ENCODE peak calls at places on chromosomes 11 and 22, in eight cellular contexts. W, R, T, L, B, O, E and H are unnamed samples.

GRCh38 chr22:38033522-38034277 is 23.5 kb upstream of the PICK1 start:
- DNase-seq in T (no peak), W (no peak), L (no peak), B (no peak), O (no peak), R (no peak), E (no peak), H (no peak)

GRCh38 chr11:6321961-6322362 is 1.7 kb upstream of the CAVIN3 start:
- DNase-seq in E (peak), R (no peak), B (no peak), L (no peak), T (no peak), O (no peak), W (peak), H (peak)

GRCh38 chr22:20212754-20213699 is 55.1 kb downstream of the RTN4R start:
- DNase-seq in W (no peak), B (no peak), T (no peak), O (no peak), R (no peak), L (no peak), E (no peak), H (no peak)

GRCh38 chr22:29944339-29944738 is 61.4 kb downstream of the MTMR3 start:
- DNase-seq in O (no peak), R (no peak), E (no peak), T (no peak), B (no peak), W (peak), L (no peak), H (no peak)

GRCh38 chr11:8258289-8258688 is 5.4 kb downstream of the LMO1 start:
- DNase-seq in T (no peak), R (no peak), O (no peak), B (no peak), E (no peak), W (no peak), L (no peak), H (no peak)

GRCh38 chr11:105206633-105207032 is 67.1 kb upstream of the CARD18 start:
- DNase-seq in B (no peak), O (no peak), R (peak), W (peak), E (no peak), L (no peak), T (no peak), H (no peak)

GRCh38 chr11:121671276-121672168 is 218.8 kb upstream of the SORL1-AS1 start:
- DNase-seq in L (no peak), R (no peak), E (peak), T (peak), B (no peak), W (peak), O (peak), H (peak)

GRCh38 chr11:59707371-59707770 is 6.3 kb downstream of the OR10V1 start:
- DNase-seq in O (no peak), E (no peak), B (no peak), W (no peak), R (peak), L (no peak), T (no peak), H (no peak)

GRCh38 chr22:23196165-23196564 is 15.9 kb downstream of the BCR start:
- DNase-seq in B (no peak), R (no peak), T (no peak), W (no peak), O (no peak), L (no peak), E (no peak), H (no peak)

GRCh38 chr11:62546937-62547625 is 475 bp upstream of the AHNAK start:
- DNase-seq in B (peak), E (peak), T (no peak), R (peak), L (peak), W (peak), O (no peak), H (peak)

GRCh38 chr11:61515686-61516085 is 7.1 kb downstream of the LRRC10B start:
- DNase-seq in L (no peak), O (no peak), B (no peak), T (no peak), W (no peak), E (no peak), R (no peak), H (no peak)

GRCh38 chr11:31802990-31803812 is 7.9 kb downstream of the PAX6 start:
- DNase-seq in O (no peak), R (no peak), B (peak), L (peak), T (peak), W (no peak), E (no peak), H (no peak)

GRCh38 chr22:48756146-48757111 is 1071.2 kb downstream of the BRD1 start:
- DNase-seq in E (no peak), W (no peak), T (peak), R (peak), B (peak), L (no peak), O (no peak), H (no peak)

GRCh38 chr11:3037945-3038271 is 19.3 kb downstream of the CARS1 start:
- DNase-seq in T (no peak), B (no peak), R (no peak), L (no peak), O (no peak), W (no peak), E (no peak), H (no peak)

GRCh38 chr11:88779551-88779950 is 286.2 kb downstream of the GRM5 start:
- DNase-seq in R (peak), E (peak), B (no peak), L (no peak), T (no peak), O (peak), W (no peak), H (peak)

GRCh38 chr22:49449377-49449776 is 378.3 kb downstream of the BRD1 start:
- DNase-seq in O (no peak), W (no peak), E (no peak), B (no peak), L (no peak), T (no peak), R (no peak), H (no peak)

GRCh38 chr22:44046485-44047141 is 22.5 kb downstream of the PARVB start:
- DNase-seq in E (no peak), O (no peak), R (no peak), T (no peak), B (no peak), L (no peak), W (no peak), H (no peak)

GRCh38 chr11:95435628-95436353 is 204.8 kb upstream of the SESN3 start:
- DNase-seq in B (no peak), T (no peak), L (no peak), E (no peak), O (no peak), W (no peak), R (no peak), H (no peak)

GRCh38 chr22:23181763-23182288 is 1.5 kb downstream of the BCR start:
- DNase-seq in T (no peak), B (no peak), R (no peak), O (no peak), W (no peak), L (no peak), E (no peak), H (no peak)

GRCh38 chr11:111229604-111230003 is 15.9 kb upstream of the POU2AF2 start:
- DNase-seq in R (no peak), O (no peak), W (no peak), T (no peak), E (no peak), B (no peak), L (no peak), H (no peak)

GRCh38 chr22:27399161-27399560 is 402.4 kb downstream of the MN1 start:
- DNase-seq in R (no peak), T (no peak), B (no peak), O (no peak), E (no peak), W (no peak), L (no peak), H (no peak)

GRCh38 chr11:118450451-118450850 is 14.2 kb downstream of the KMT2A start:
- DNase-seq in B (no peak), E (no peak), R (no peak), O (no peak), W (no peak), T (no peak), L (no peak), H (no peak)

GRCh38 chr22:44965171-44965570 is 44.6 kb downstream of the PHF21B start:
- DNase-seq in O (no peak), B (no peak), T (no peak), E (no peak), L (no peak), R (no peak), W (no peak), H (no peak)

GRCh38 chr11:75324189-75324588 is 27.3 kb downstream of the ARRB1 start:
- DNase-seq in W (no peak), E (no peak), O (no peak), T (no peak), R (no peak), L (no peak), B (no peak), H (no peak)

GRCh38 chr11:114264381-114264780 is 31.8 kb upstream of the NNMT start:
- DNase-seq in E (no peak), R (no peak), T (no peak), B (no peak), W (no peak), O (no peak), L (no peak), H (no peak)

GRCh38 chr11:75873417-75874148 is 58.6 kb downstream of the UVRAG start:
- DNase-seq in R (no peak), O (no peak), B (no peak), E (no peak), T (no peak), W (no peak), L (no peak), H (no peak)

DNA sequence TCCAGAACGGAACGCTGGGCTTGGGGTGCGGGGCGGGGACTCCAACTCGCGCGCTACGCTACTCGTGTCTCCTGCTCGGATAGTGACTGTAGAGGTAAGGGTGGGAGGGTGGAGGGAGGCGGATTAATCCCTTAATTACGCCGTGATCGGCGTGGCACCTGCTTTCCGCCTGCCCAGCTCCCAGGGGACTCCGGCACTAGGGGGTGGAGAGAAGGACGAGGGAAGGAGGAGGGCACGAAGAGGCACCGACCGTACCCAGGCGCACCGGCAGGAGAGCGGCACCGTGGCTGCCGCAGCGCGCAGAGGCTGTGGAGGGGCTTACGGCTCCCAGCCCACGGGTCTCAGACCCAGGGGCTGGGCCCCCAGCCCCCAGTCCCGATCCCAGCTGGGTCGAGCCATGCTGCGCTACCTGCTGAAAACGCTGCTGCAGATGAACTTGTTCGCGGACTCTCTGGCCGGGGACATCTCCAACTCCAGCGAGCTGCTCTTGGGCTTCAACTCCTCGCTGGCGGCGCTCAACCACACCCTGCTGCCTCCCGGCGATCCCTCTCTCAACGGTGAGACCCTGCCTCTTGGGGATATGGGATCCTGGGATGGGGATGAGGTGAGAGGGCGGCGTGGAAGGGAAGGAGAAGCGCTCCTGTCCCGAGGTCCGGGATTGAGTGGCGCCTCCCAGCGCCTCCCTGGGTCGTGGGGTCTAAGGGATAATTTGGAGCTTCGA is at the start of gene ROBO3:
- DNase-seq in E (no peak), R (no peak), T (no peak), B (no peak), W (no peak), O (no peak), L (no peak), H (no peak)
- TF ChIP-seq CTCF in E (no peak), R (no peak), T (no peak), B (no peak), W (no peak), O (no peak), L (no peak), H (no peak)

GRCh38 chr11:69721745-69722144 is 17.9 kb upstream of the FGF19 start:
- DNase-seq in L (no peak), B (peak), T (no peak), W (no peak), O (no peak), E (no peak), R (peak), H (no peak)
- TF ChIP-seq CTCF in L (no peak), B (no peak), T (no peak), W (peak), O (peak), E (no peak), R (peak), H (peak)

GRCh38 chr11:84965484-84965883 is 661.7 kb downstream of the DLG2 start:
- DNase-seq in W (no peak), O (no peak), E (no peak), T (no peak), B (no peak), R (no peak), L (no peak), H (no peak)

GRCh38 chr11:84969103-84969502 is 658.0 kb downstream of the DLG2 start:
- DNase-seq in O (no peak), E (peak), T (no peak), W (no peak), B (no peak), R (no peak), L (peak), H (peak)

GRCh38 chr11:84962018-84962417 is 665.1 kb downstream of the DLG2 start:
- DNase-seq in W (no peak), L (no peak), R (no peak), B (no peak), E (no peak), T (no peak), O (no peak), H (no peak)

GRCh38 chr11:84958295-84958694 is 668.8 kb downstream of the DLG2 start:
- DNase-seq in E (no peak), L (no peak), B (no peak), O (no peak), R (no peak), T (no peak), W (no peak), H (no peak)

DNA sequence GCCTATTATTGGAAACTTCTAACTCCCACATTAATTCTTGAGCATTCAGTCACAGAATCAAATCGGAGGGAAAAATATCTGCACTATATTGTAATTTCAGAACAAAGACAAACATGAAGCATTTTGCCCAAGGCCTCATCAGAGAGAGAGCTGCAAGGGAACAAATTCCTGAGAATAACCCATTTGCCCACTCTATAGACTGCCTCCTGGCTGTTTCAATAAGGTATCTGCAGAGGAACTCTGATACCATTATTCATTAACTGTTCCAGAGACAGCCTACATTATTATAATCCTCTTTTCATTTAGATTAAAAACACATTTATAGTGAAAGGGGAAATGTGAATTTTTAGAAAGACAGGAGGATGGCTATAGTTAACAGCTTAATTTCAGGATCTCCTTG is 663.9 kb downstream of the DLG2 start:
- DNase-seq in R (no peak), T (no peak), L (no peak), B (no peak), W (no peak), E (no peak), O (no peak), H (no peak)
- TF ChIP-seq CTCF in R (no peak), T (no peak), L (no peak), B (no peak), W (no peak), E (peak), O (peak), H (no peak)

GRCh38 chr11:69239320-69240040 is 54.5 kb upstream of the MYEOV start:
- DNase-seq in O (no peak), T (peak), L (no peak), R (no peak), B (no peak), W (no peak), E (no peak), H (no peak)

GRCh38 chr11:69241844-69242582 is 51.9 kb upstream of the MYEOV start:
- DNase-seq in E (no peak), O (no peak), R (no peak), B (no peak), T (no peak), W (peak), L (no peak), H (no peak)

GRCh38 chr11:69241075-69241740 is 52.7 kb upstream of the MYEOV start:
- DNase-seq in T (peak), W (no peak), R (no peak), L (no peak), E (no peak), B (no peak), O (no peak), H (no peak)

GRCh38 chr11:69238562-69239319 is 55.2 kb upstream of the MYEOV start:
- DNase-seq in E (no peak), W (no peak), L (no peak), B (no peak), R (no peak), T (no peak), O (no peak), H (no peak)

GRCh38 chr11:69240332-69241074 is 53.5 kb upstream of the MYEOV start:
- DNase-seq in B (no peak), R (no peak), T (peak), L (no peak), E (peak), W (peak), O (no peak), H (peak)
- TF ChIP-seq CTCF in B (peak), R (peak), T (peak), L (no peak), E (peak), W (peak), O (no peak), H (peak)

DNA sequence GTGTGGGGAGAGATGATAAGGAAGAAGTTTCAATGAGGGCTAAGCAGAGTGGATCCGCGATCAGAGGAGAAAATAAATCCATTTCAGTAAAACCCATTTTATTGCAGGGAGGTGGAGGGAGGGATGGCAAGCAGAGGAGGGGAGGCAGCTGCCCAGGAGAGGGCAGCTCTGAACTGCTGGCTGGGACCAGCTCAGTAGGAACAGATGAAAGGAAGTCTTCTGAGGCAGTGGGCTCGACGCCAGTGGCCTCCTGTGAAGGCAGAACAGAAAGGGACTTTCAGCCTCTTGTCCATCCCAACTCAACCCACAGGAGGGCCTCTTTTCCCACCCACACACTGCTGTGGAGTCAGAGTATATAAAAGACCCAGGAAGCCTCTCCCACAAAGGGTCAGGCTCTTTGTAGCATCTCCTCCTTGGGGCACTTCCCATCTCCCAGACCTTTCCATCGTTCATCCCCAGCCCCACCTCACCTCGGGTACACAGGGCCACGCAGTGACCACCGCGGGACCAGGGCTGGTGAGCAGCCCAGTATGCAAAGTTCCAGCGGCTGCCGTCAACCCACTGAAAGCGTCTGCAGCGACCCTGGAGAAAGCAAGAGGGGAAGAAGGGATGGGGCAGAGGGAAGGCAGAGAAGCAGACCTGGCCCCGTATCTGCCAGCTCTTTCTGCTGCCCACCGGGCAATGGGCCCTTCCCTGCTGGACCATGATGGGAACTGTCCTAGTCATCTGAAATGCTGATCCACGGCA is 3.0 kb downstream of the PRG2 start:
- DNase-seq in W (no peak), E (peak), B (no peak), R (peak), O (no peak), L (no peak), T (no peak), H (peak)
- TF ChIP-seq CTCF in W (no peak), E (no peak), B (no peak), R (no peak), O (no peak), L (no peak), T (peak), H (peak)

DNA sequence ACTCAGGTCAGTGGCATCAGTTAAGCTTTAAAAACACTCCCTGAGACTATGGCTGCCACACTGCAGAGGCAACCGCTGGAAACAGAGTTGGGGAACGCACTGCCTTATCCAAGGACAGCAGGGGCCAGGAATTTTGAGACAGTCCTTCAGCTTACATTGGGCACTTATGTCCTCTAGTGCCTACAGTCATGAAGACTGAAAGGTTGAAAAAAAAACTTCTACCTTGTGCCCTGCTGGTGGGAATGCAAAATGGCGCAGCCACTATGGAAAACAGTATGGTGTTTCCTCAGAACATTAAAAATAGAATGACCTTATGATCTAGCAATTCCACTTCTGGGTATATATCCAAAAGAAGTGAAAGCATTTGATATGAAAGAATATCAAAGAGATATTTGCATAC is 19.6 kb downstream of the DKK3 start:
- DNase-seq in W (no peak), T (no peak), R (no peak), O (no peak), L (no peak), E (no peak), B (no peak), H (no peak)
- TF ChIP-seq CTCF in W (peak), T (peak), R (no peak), O (peak), L (no peak), E (peak), B (no peak), H (peak)

GRCh38 chr11:43880640-43881159 is at the start of gene ALKBH3:
- DNase-seq in B (peak), O (peak), T (peak), R (peak), W (peak), L (peak), E (peak), H (peak)
- TF ChIP-seq CTCF in B (no peak), O (no peak), T (no peak), R (no peak), W (peak), L (no peak), E (no peak), H (no peak)

GRCh38 chr22:46369716-46370583 is 34.4 kb downstream of the TRMU start:
- DNase-seq in T (no peak), B (no peak), L (no peak), E (no peak), W (no peak), R (no peak), O (no peak), H (no peak)
- TF ChIP-seq CTCF in T (no peak), B (no peak), L (no peak), E (no peak), W (no peak), R (no peak), O (no peak), H (no peak)